ENCODE peak calls at places on chromosomes 5 and 9, in eight cellular contexts. D is H9, T is PC-9, K is IMR-90, W is GM23338, C is neural progenitor cell, U is OCI-LY7, A is HCT116. P is an unnamed sample.

GRCh38 chr9:35051069-35051967 is 21.1 kb downstream of the VCP start:
- DNase-seq in W (peak; percentile 87), A (peak; percentile 27), D (peak; percentile 61), K (peak; percentile 57), U (peak; percentile 53), C (peak; percentile 60), T (peak; percentile 25), P (peak; percentile 61)

GRCh38 chr5:59712836-59713487 is 180.6 kb downstream of the PDE4D start:
- DNase-seq in A (no peak), D (no peak), K (no peak), W (peak; percentile 71), T (no peak), C (peak; percentile 58), U (peak; percentile 79), P (no peak)

GRCh38 chr5:41270423-41271251 is 57.3 kb upstream of the C6 start:
- DNase-seq in W (peak; percentile 71), U (peak; percentile 21), K (peak; percentile 76), D (no peak), C (peak; percentile 62), A (peak; percentile 33), T (peak; percentile 41), P (peak; percentile 85)

GRCh38 chr9:36866840-36867239 is 167.2 kb downstream of the PAX5 start:
- DNase-seq in D (no peak), T (no peak), C (no peak), K (no peak), A (no peak), U (no peak), W (peak; percentile 42), P (no peak)

GRCh38 chr5:171688696-171689495 is 96.7 kb upstream of the SMIM23 start:
- DNase-seq in A (no peak), K (no peak), W (no peak), U (no peak), D (no peak), T (no peak), C (no peak), P (no peak)

GRCh38 chr5:9720361-9720760 is 90.2 kb upstream of the TAS2R1 start:
- DNase-seq in U (no peak), C (no peak), W (peak; percentile 12), T (no peak), D (no peak), K (no peak), A (no peak), P (no peak)

GRCh38 chr9:114437401-114437893 is 49.7 kb upstream of the AKNA start:
- DNase-seq in W (no peak), D (peak; percentile 1), K (no peak), A (no peak), C (no peak), U (no peak), T (no peak), P (no peak)

GRCh38 chr9:77546391-77546790 is 101.7 kb downstream of the GNA14 start:
- DNase-seq in D (no peak), T (no peak), U (no peak), K (no peak), A (no peak), W (peak; percentile 37), C (no peak), P (no peak)

GRCh38 chr5:154652746-154653417 is 102.3 kb upstream of the LARP1 start:
- DNase-seq in W (peak; percentile 19), K (no peak), D (no peak), C (no peak), T (peak; percentile 23), U (no peak), A (no peak), P (no peak)

GRCh38 chr9:114910541-114910940 is 19.9 kb downstream of the TNFSF8 start:
- DNase-seq in D (no peak), T (no peak), W (no peak), U (peak; percentile 68), K (no peak), C (no peak), A (no peak), P (no peak)

GRCh38 chr9:7186175-7186574 is 428.4 kb downstream of the KDM4C start:
- DNase-seq in W (peak; percentile 64), D (peak; percentile 60), U (peak; percentile 13), A (peak; percentile 12), K (peak; percentile 37), T (no peak), C (peak; percentile 16), P (peak; percentile 49)

GRCh38 chr9:27353405-27354229 is 56.7 kb upstream of the EQTN start:
- DNase-seq in U (no peak), D (no peak), W (no peak), A (no peak), C (peak; percentile 67), K (no peak), T (no peak), P (no peak)

GRCh38 chr5:109866051-109866450 is 176.3 kb downstream of the MAN2A1 start:
- DNase-seq in T (no peak), U (no peak), K (peak; percentile 79), C (no peak), W (no peak), D (no peak), A (no peak), P (peak; percentile 94)

GRCh38 chr9:16417749-16418148 is 452.7 kb downstream of the BNC2 start:
- DNase-seq in T (no peak), K (peak; percentile 45), W (no peak), U (no peak), A (no peak), C (no peak), D (no peak), P (no peak)

GRCh38 chr5:134458234-134458633 is 46.6 kb upstream of the CDKN2AIPNL start:
- DNase-seq in D (no peak), C (no peak), U (no peak), A (no peak), T (no peak), K (peak; percentile 64), W (no peak), P (no peak)

GRCh38 chr5:67187318-67187717 is 9.3 kb downstream of the CD180 start:
- DNase-seq in U (peak; percentile 75), W (no peak), K (no peak), D (no peak), A (no peak), C (no peak), T (no peak), P (no peak)

GRCh38 chr5:756865-757345 is 27.6 kb downstream of the ZDHHC11B start:
- DNase-seq in A (no peak), T (no peak), W (no peak), C (no peak), K (no peak), D (no peak), U (no peak), P (no peak)

GRCh38 chr5:80959768-80960442 is at the start of gene RASGRF2:
- DNase-seq in A (no peak), D (peak; percentile 66), K (peak; percentile 44), T (no peak), U (no peak), W (peak; percentile 89), C (peak; percentile 88), P (no peak)

GRCh38 chr5:134840811-134841210 is 5.0 kb upstream of the C5orf24 start:
- DNase-seq in D (no peak), W (no peak), T (no peak), C (peak; percentile 10), U (no peak), A (no peak), K (no peak), P (no peak)

GRCh38 chr5:113789769-113790168 is 276.3 kb downstream of the YTHDC2 start:
- DNase-seq in U (no peak), K (no peak), D (no peak), C (no peak), A (no peak), T (no peak), W (no peak), P (no peak)

GRCh38 chr9:137648396-137648795 is 29.6 kb downstream of the EHMT1 start:
- DNase-seq in D (no peak), K (no peak), A (no peak), U (no peak), C (no peak), T (no peak), W (no peak), P (no peak)
- H4K20me1 ChIP-seq in D (no peaks in the 10 kb centered on the region), K (peaks cover 62% of the 10 kb centered on the region), A (no peaks in the 10 kb centered on the region), U (no peaks in the 10 kb centered on the region), C (peaks cover 89% of the 10 kb centered on the region), T (peaks cover 49% of the 10 kb centered on the region), W (peaks cover 62% of the 10 kb centered on the region), P (no peaks in the 10 kb centered on the region)

DNA sequence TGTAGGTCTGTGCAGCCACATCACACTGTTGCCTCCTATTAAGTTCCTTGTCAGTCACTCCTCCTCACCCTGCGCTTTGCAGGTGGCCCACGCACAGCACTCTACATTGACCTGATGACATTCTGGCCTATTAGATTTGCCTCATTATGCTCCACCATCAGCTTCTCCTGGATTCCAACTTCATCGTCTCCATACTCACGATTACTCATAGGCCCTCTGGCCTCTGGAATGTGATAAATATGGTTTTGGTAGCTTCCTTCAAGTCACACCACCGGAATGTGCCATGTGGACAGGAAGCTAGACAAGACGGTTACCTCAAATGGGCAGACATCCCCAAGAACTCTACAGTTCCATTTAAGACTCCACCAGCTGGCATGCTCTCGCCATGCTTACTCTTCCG is 158.0 kb upstream of the LHFPL2 start:
- DNase-seq in C (no peak), T (peak; percentile 30), W (no peak), K (peak; percentile 94), D (no peak), A (peak; percentile 4), U (no peak), P (peak; percentile 75)
- TF ChIP-seq CTCF in C (no peak), T (no peak), W (no peak), K (no peak), D (no peak), A (no peak), U (no peak), P (no peak)

GRCh38 chr9:92980085-92980745 is 32.9 kb downstream of the FGD3 start:
- DNase-seq in A (peak; percentile 42), W (no peak), T (peak; percentile 38), D (no peak), K (no peak), C (no peak), U (no peak), P (peak; percentile 77)
- H3K4me2 ChIP-seq in A (peak overlapping the region; percentile 51), W (no peak overlapping the region), T (peak overlapping the region; percentile 49), D (no peak overlapping the region), K (no peak overlapping the region), C (no peak overlapping the region), U (no peak overlapping the region), P (peak overlapping the region; percentile 41)

DNA sequence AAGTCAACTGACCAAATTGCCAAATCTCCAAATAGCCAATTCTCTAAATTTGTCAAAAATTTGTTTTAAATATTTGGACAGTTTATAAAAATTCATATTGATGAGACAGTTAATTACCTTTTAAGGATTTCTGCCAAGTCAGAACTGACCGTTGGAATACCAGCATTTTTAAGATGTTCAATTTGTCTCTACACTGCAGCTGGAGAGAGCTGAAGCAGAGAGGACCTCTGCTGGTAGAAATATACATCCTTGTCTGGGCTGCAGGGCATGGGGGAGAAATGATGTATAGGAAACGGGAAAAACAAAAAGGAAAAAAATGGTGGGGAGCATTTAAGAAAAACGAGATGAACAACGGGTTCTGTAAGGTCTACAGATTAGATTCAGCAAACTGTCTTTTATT is 16.8 kb downstream of the NR6A1 start:
- DNase-seq in D (no peak), K (peak; percentile 55), A (no peak), C (no peak), T (no peak), U (peak; percentile 25), W (no peak), P (peak; percentile 32)
- H4K20me1 ChIP-seq in D (no peaks in the 10 kb centered on the region), K (peaks cover 4% of the 10 kb centered on the region), A (peaks cover 13% of the 10 kb centered on the region), C (peaks cover 97% of the 10 kb centered on the region), T (peaks cover 6% of the 10 kb centered on the region), U (peaks cover 40% of the 10 kb centered on the region), W (no peaks in the 10 kb centered on the region), P (no peaks in the 10 kb centered on the region)

P was measured in PC-3.